ENCODE peak calls at places on chromosomes 5 and 9, in eight cellular contexts. One of them, this sample, is unnamed.

GRCh38 chr9:71758785-71759184 is 9.5 kb downstream of the CEMIP2 start:
- DNase-seq in K562: peak; percentile 27
- DNase-seq in fibroblast of lung: peak; percentile 50
- DNase-seq in mammary epithelial cell: peak; percentile 67
- DNase-seq in GM23248: no peak
- DNase-seq in hepatocyte: peak; percentile 77
- DNase-seq in neural progenitor cell: no peak
- DNase-seq in HCT116: peak; percentile 54
- DNase-seq in this sample: no peak

GRCh38 chr5:132058646-132059042 is 1.8 kb upstream of the IL3 start:
- DNase-seq in mammary epithelial cell: no peak
- DNase-seq in GM23248: no peak
- DNase-seq in hepatocyte: no peak
- DNase-seq in K562: no peak
- DNase-seq in HCT116: no peak
- DNase-seq in fibroblast of lung: no peak
- DNase-seq in neural progenitor cell: no peak
- DNase-seq in this sample: no peak

GRCh38 chr9:81841326-81841725 is 86.9 kb upstream of the SPATA31D4 start:
- DNase-seq in fibroblast of lung: no peak
- DNase-seq in GM23248: no peak
- DNase-seq in mammary epithelial cell: no peak
- DNase-seq in hepatocyte: no peak
- DNase-seq in K562: no peak
- DNase-seq in neural progenitor cell: peak; percentile 17
- DNase-seq in HCT116: no peak
- DNase-seq in this sample: peak; percentile 24

GRCh38 chr5:109192543-109193281 is 217.1 kb downstream of the PJA2 start:
- DNase-seq in hepatocyte: peak; percentile 11
- DNase-seq in HCT116: no peak
- DNase-seq in mammary epithelial cell: no peak
- DNase-seq in fibroblast of lung: no peak
- DNase-seq in neural progenitor cell: no peak
- DNase-seq in GM23248: no peak
- DNase-seq in K562: no peak
- DNase-seq in this sample: peak; percentile 45

GRCh38 chr9:86040281-86041155 is 58.8 kb downstream of the GOLM1 start:
- DNase-seq in HCT116: no peak
- DNase-seq in K562: no peak
- DNase-seq in mammary epithelial cell: no peak
- DNase-seq in hepatocyte: no peak
- DNase-seq in GM23248: no peak
- DNase-seq in neural progenitor cell: no peak
- DNase-seq in fibroblast of lung: no peak
- DNase-seq in this sample: no peak

GRCh38 chr5:115490601-115491000 is 54.0 kb downstream of the FEM1C start:
- DNase-seq in mammary epithelial cell: no peak
- DNase-seq in HCT116: no peak
- DNase-seq in GM23248: no peak
- DNase-seq in hepatocyte: no peak
- DNase-seq in neural progenitor cell: no peak
- DNase-seq in fibroblast of lung: no peak
- DNase-seq in K562: no peak
- DNase-seq in this sample: peak; percentile 15

GRCh38 chr5:177312649-177313181 is 1.0 kb upstream of the MXD3 start:
- DNase-seq in mammary epithelial cell: no peak
- DNase-seq in GM23248: peak; percentile 28
- DNase-seq in neural progenitor cell: peak; percentile 73
- DNase-seq in hepatocyte: peak; percentile 78
- DNase-seq in fibroblast of lung: peak; percentile 13
- DNase-seq in HCT116: peak; percentile 51
- DNase-seq in K562: peak; percentile 60
- DNase-seq in this sample: peak; percentile 72

GRCh38 chr5:61735999-61736398 is 403.9 kb downstream of the ZSWIM6 start:
- DNase-seq in mammary epithelial cell: no peak
- DNase-seq in K562: no peak
- DNase-seq in hepatocyte: no peak
- DNase-seq in GM23248: no peak
- DNase-seq in fibroblast of lung: no peak
- DNase-seq in HCT116: no peak
- DNase-seq in neural progenitor cell: no peak
- DNase-seq in this sample: no peak

GRCh38 chr9:78938821-78939220 is 632.9 kb upstream of the TLE4 start:
- DNase-seq in K562: no peak
- DNase-seq in hepatocyte: no peak
- DNase-seq in HCT116: no peak
- DNase-seq in mammary epithelial cell: no peak
- DNase-seq in neural progenitor cell: no peak
- DNase-seq in GM23248: peak; percentile 49
- DNase-seq in fibroblast of lung: no peak
- DNase-seq in this sample: no peak

GRCh38 chr9:123643518-123643917 is 286.4 kb downstream of the DENND1A start:
- DNase-seq in fibroblast of lung: no peak
- DNase-seq in mammary epithelial cell: no peak
- DNase-seq in K562: no peak
- DNase-seq in neural progenitor cell: no peak
- DNase-seq in HCT116: no peak
- DNase-seq in GM23248: no peak
- DNase-seq in hepatocyte: no peak
- DNase-seq in this sample: no peak

GRCh38 chr5:91928751-91929521 is 545.8 kb upstream of the ARRDC3 start:
- DNase-seq in mammary epithelial cell: no peak
- DNase-seq in fibroblast of lung: peak; percentile 37
- DNase-seq in hepatocyte: peak; percentile 13
- DNase-seq in HCT116: peak; percentile 10
- DNase-seq in neural progenitor cell: peak; percentile 25
- DNase-seq in K562: peak; percentile 3
- DNase-seq in GM23248: peak; percentile 58
- DNase-seq in this sample: peak; percentile 67

GRCh38 chr9:4299006-4299795 is 667 bp downstream of the GLIS3 start:
- DNase-seq in HCT116: no peak
- DNase-seq in K562: no peak
- DNase-seq in GM23248: peak; percentile 77
- DNase-seq in mammary epithelial cell: peak; percentile 61
- DNase-seq in fibroblast of lung: peak; percentile 64
- DNase-seq in hepatocyte: peak; percentile 67
- DNase-seq in neural progenitor cell: peak; percentile 75
- DNase-seq in this sample: peak; percentile 72
- TF ChIP-seq EZH2 in HCT116: no peak
- TF ChIP-seq EZH2 in K562: no peak
- TF ChIP-seq EZH2 in GM23248: no peak
- TF ChIP-seq EZH2 in mammary epithelial cell: no peak
- TF ChIP-seq EZH2 in fibroblast of lung: no peak
- TF ChIP-seq EZH2 in hepatocyte: no peak
- TF ChIP-seq EZH2 in neural progenitor cell: peak; percentile 5
- TF ChIP-seq EZH2 in this sample: peak; percentile 88

DNA sequence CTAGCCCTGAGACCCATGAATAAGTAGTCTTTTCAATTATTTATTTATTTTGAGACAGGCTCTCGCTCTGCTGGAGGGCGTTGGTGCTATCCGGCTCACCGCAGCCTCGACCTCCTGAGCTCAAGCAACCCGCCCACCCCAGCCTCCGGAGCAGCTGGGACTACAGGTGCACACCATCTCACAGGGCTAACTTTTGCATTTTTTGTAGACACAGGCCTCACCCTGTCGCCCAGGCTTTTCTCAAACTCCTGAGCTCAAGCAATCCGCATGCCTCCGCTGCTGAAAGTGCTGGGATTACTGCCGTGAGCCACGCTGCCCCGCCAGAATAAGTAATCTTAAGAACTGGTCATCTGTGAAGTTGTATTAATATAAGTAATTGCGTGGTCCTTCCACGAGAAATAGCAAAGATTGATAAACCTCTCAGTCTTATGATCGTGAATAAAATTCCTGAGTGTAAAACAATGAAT is 1.6 kb downstream of the ANXA2R start:
- DNase-seq in neural progenitor cell: peak; percentile 51
- DNase-seq in fibroblast of lung: peak; percentile 87
- DNase-seq in mammary epithelial cell: no peak
- DNase-seq in hepatocyte: no peak
- DNase-seq in GM23248: no peak
- DNase-seq in HCT116: no peak
- DNase-seq in K562: no peak
- DNase-seq in this sample: peak; percentile 46
- H3K27ac ChIP-seq in neural progenitor cell: no peak overlapping the region
- H3K27ac ChIP-seq in fibroblast of lung: peak overlapping the region; percentile 67
- H3K27ac ChIP-seq in mammary epithelial cell: no peak overlapping the region
- H3K27ac ChIP-seq in hepatocyte: peak overlapping the region; percentile 3
- H3K27ac ChIP-seq in GM23248: no peak overlapping the region
- H3K27ac ChIP-seq in HCT116: no peak overlapping the region
- H3K27ac ChIP-seq in K562: peak overlapping the region; percentile 39
- H3K27ac ChIP-seq in this sample: no peak overlapping the region

DNA sequence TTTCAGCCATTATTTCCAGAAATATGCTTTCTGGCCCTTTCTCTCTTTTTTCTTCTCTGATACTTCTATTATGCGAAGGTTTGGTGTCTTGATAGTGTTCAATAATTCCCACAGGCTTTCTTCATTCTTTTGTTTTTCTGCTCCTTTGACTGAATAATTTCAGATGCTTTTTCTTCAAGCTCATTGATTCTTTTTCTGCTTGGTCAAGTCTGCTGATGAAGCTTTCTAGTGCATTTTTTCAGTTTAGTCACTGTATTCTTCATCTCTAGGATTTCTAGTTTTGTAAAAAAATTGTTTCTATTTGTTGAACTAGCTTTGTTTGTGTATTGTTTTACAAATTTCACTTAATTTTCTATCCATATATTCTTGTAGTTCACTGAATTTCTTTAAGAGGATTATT is 304.0 kb upstream of the TARS1 start:
- DNase-seq in K562: no peak
- DNase-seq in GM23248: no peak
- DNase-seq in HCT116: no peak
- DNase-seq in mammary epithelial cell: no peak
- DNase-seq in fibroblast of lung: no peak
- DNase-seq in neural progenitor cell: no peak
- DNase-seq in hepatocyte: no peak
- DNase-seq in this sample: no peak
- TF ChIP-seq EZH2 in K562: no peak
- TF ChIP-seq EZH2 in GM23248: no peak
- TF ChIP-seq EZH2 in HCT116: no peak
- TF ChIP-seq EZH2 in mammary epithelial cell: no peak
- TF ChIP-seq EZH2 in fibroblast of lung: no peak
- TF ChIP-seq EZH2 in neural progenitor cell: no peak
- TF ChIP-seq EZH2 in hepatocyte: no peak
- TF ChIP-seq EZH2 in this sample: no peak

GRCh38 chr9:37964740-37965081 is 60.8 kb upstream of the SLC25A51 start:
- DNase-seq in GM23248: no peak
- DNase-seq in hepatocyte: no peak
- DNase-seq in HCT116: no peak
- DNase-seq in mammary epithelial cell: no peak
- DNase-seq in fibroblast of lung: no peak
- DNase-seq in neural progenitor cell: no peak
- DNase-seq in K562: no peak
- DNase-seq in this sample: no peak
- H3K27ac ChIP-seq in GM23248: peak overlapping the region; percentile 64
- H3K27ac ChIP-seq in hepatocyte: peak overlapping the region; percentile 97
- H3K27ac ChIP-seq in HCT116: peak overlapping the region; percentile 39
- H3K27ac ChIP-seq in mammary epithelial cell: peak overlapping the region; percentile 77
- H3K27ac ChIP-seq in fibroblast of lung: peak overlapping the region; percentile 95
- H3K27ac ChIP-seq in neural progenitor cell: no peak overlapping the region
- H3K27ac ChIP-seq in K562: no peak overlapping the region
- H3K27ac ChIP-seq in this sample: no peak overlapping the region